ENCODE peak calls at places on chromosomes 16 and 17, in four cellular contexts. One of them, this sample, is unnamed.

GRCh38 chr16:25135239-25135878 is 23.8 kb downstream of the LCMT1 start:
- DNase-seq in thyroid gland: no peak
- DNase-seq in nephron progenitor cell: no peak
- DNase-seq in SK-N-DZ: no peak
- DNase-seq in this sample: no peak

GRCh38 chr17:14797021-14797420 is 468.1 kb downstream of the PMP22 start:
- DNase-seq in thyroid gland: no peak
- DNase-seq in nephron progenitor cell: no peak
- DNase-seq in SK-N-DZ: no peak
- DNase-seq in this sample: no peak

GRCh38 chr17:27644586-27644985 is 13.6 kb downstream of the LGALS9 start:
- DNase-seq in thyroid gland: no peak
- DNase-seq in nephron progenitor cell: no peak
- DNase-seq in SK-N-DZ: no peak
- DNase-seq in this sample: no peak

GRCh38 chr16:59181821-59182420 is 447.8 kb upstream of the GOT2 start:
- DNase-seq in thyroid gland: peak
- DNase-seq in nephron progenitor cell: no peak
- DNase-seq in SK-N-DZ: no peak
- DNase-seq in this sample: no peak

GRCh38 chr17:6088141-6088540 is 18.0 kb downstream of the WSCD1 start:
- DNase-seq in thyroid gland: no peak
- DNase-seq in nephron progenitor cell: no peak
- DNase-seq in SK-N-DZ: no peak
- DNase-seq in this sample: no peak

GRCh38 chr16:72922714-72923113 is 125.2 kb downstream of the ZFHX3 start:
- DNase-seq in thyroid gland: no peak
- DNase-seq in nephron progenitor cell: no peak
- DNase-seq in SK-N-DZ: peak
- DNase-seq in this sample: no peak

GRCh38 chr17:68429881-68430280 is 27.4 kb downstream of the WIPI1 start:
- DNase-seq in thyroid gland: no peak
- DNase-seq in nephron progenitor cell: no peak
- DNase-seq in SK-N-DZ: no peak
- DNase-seq in this sample: no peak

GRCh38 chr16:87570938-87571867 is 31.1 kb upstream of the JPH3 start:
- DNase-seq in thyroid gland: peak
- DNase-seq in nephron progenitor cell: peak
- DNase-seq in SK-N-DZ: peak
- DNase-seq in this sample: no peak

GRCh38 chr17:197352-197751 is 15.9 kb upstream of the DOC2B start:
- DNase-seq in thyroid gland: no peak
- DNase-seq in nephron progenitor cell: no peak
- DNase-seq in SK-N-DZ: no peak
- DNase-seq in this sample: no peak

GRCh38 chr17:81993726-81994592 is 16.5 kb downstream of the ASPSCR1 start:
- DNase-seq in thyroid gland: no peak
- DNase-seq in nephron progenitor cell: no peak
- DNase-seq in SK-N-DZ: no peak
- DNase-seq in this sample: no peak

GRCh38 chr17:77810536-77810935 is 148.0 kb upstream of the TNRC6C start:
- DNase-seq in thyroid gland: no peak
- DNase-seq in nephron progenitor cell: no peak
- DNase-seq in SK-N-DZ: no peak
- DNase-seq in this sample: no peak

This sample was measured in naive thymus-derived CD8-positive, alpha-beta T cell.